ENCODE peak calls at places on chromosome 20, in nine cellular contexts. C, B, U, T, O, F, D, K and S are unnamed samples. For H3K4me1, the result is how much of the 10 kb centered on the place peaks cover.

GRCh38 chr20:20969701-20970100 is 136.5 kb downstream of the LINC00237 start:
- DNase-seq in T (no peak), U (no peak), O (no peak), F (no peak), D (no peak), C (no peak), K (no peak), B (no peak), S (no peak)

GRCh38 chr20:20837574-20838021 is 125.2 kb upstream of the RALGAPA2 start:
- DNase-seq in K (peak), O (peak), D (no peak), U (peak), B (peak), F (peak), C (peak), T (no peak), S (peak)

GRCh38 chr20:53786445-53787267 is 193.0 kb upstream of the ZNF217 start:
- DNase-seq in F (no peak), U (no peak), O (no peak), B (no peak), D (no peak), T (no peak), K (peak), C (no peak), S (no peak)

GRCh38 chr20:12113468-12114371 is 196.0 kb downstream of the BTBD3 start:
- DNase-seq in O (peak), B (no peak), C (no peak), T (no peak), D (no peak), F (peak), K (no peak), U (no peak), S (peak)

GRCh38 chr20:3093861-3094361 is 9.4 kb upstream of the AVP start:
- DNase-seq in K (no peak), D (no peak), U (no peak), T (no peak), F (no peak), O (no peak), C (no peak), B (no peak), S (no peak)

GRCh38 chr20:62774076-62774714 is 22.1 kb upstream of the MRGBP start:
- DNase-seq in K (no peak), D (no peak), O (no peak), U (no peak), F (no peak), T (no peak), B (no peak), C (no peak), S (no peak)

GRCh38 chr20:59729476-59729875 is 125.1 kb downstream of the PHACTR3 start:
- DNase-seq in D (no peak), T (no peak), O (no peak), U (no peak), B (no peak), K (no peak), C (no peak), F (no peak), S (no peak)

GRCh38 chr20:57999465-58000111 is 228.9 kb downstream of the ANKRD60 start:
- DNase-seq in F (no peak), C (no peak), B (no peak), K (no peak), D (no peak), T (peak), U (no peak), O (no peak), S (no peak)

GRCh38 chr20:22791877-22792525 is 207.6 kb upstream of the FOXA2 start:
- DNase-seq in U (no peak), C (no peak), O (no peak), F (no peak), T (no peak), D (no peak), B (no peak), K (peak), S (no peak)

GRCh38 chr20:19071442-19071717 is 141.1 kb upstream of the SLC24A3 start:
- DNase-seq in O (no peak), C (no peak), U (no peak), K (no peak), F (no peak), T (no peak), D (no peak), B (no peak), S (no peak)

GRCh38 chr20:16476032-16476431 is 97.2 kb downstream of the KIF16B start:
- DNase-seq in U (no peak), T (no peak), F (no peak), K (peak), D (no peak), O (no peak), C (no peak), B (peak), S (no peak)

GRCh38 chr20:23684261-23684660 is 4.6 kb downstream of the CST4 start:
- DNase-seq in B (no peak), O (no peak), T (no peak), K (no peak), C (no peak), D (no peak), U (no peak), F (no peak), S (no peak)

GRCh38 chr20:57589728-57590484 is 29.0 kb downstream of the PCK1 start:
- DNase-seq in O (no peak), C (no peak), T (peak), B (no peak), K (no peak), D (no peak), F (no peak), U (no peak), S (no peak)

GRCh38 chr20:15240801-15241200 is 903.4 kb upstream of the FLRT3 start:
- DNase-seq in C (no peak), T (no peak), O (no peak), B (no peak), F (no peak), K (no peak), U (no peak), D (no peak), S (no peak)

GRCh38 chr20:62854121-62854520 is 7.5 kb downstream of the TCFL5 start:
- DNase-seq in F (no peak), D (peak), T (no peak), K (no peak), B (no peak), C (no peak), U (no peak), O (no peak), S (no peak)

GRCh38 chr20:30602424-30602823 is 655.0 kb upstream of the DEFB115 start:
- DNase-seq in T (no peak), K (no peak), B (no peak), D (no peak), O (no peak), C (no peak), F (no peak), U (no peak), S (no peak)

GRCh38 chr20:61913423-61914225 is 152.1 kb downstream of the TAF4 start:
- DNase-seq in F (no peak), K (no peak), T (peak), B (no peak), U (no peak), O (no peak), C (no peak), D (no peak), S (no peak)

GRCh38 chr20:46351357-46352058 is 43.2 kb upstream of the CDH22 start:
- DNase-seq in K (no peak), U (no peak), F (no peak), D (no peak), C (no peak), B (no peak), T (peak), O (no peak), S (no peak)

GRCh38 chr20:57661201-57662027 is 41.2 kb upstream of the ZBP1 start:
- DNase-seq in O (peak), U (peak), K (no peak), F (peak), D (peak), T (peak), B (no peak), C (peak), S (peak)

GRCh38 chr20:62894261-62894660 is 32.0 kb downstream of the DIDO1 start:
- DNase-seq in F (no peak), U (no peak), O (no peak), T (no peak), D (no peak), B (no peak), K (no peak), C (no peak), S (no peak)

GRCh38 chr20:59342017-59342957 is 41.9 kb downstream of the EDN3 start:
- DNase-seq in F (no peak), U (no peak), D (no peak), C (no peak), K (no peak), B (no peak), O (no peak), T (no peak), S (no peak)

GRCh38 chr20:36082516-36082915 is 72.0 kb upstream of the EPB41L1 start:
- DNase-seq in O (no peak), B (no peak), F (no peak), T (no peak), D (no peak), C (no peak), K (peak), U (no peak), S (no peak)

GRCh38 chr20:62067547-62068260 is 2.0 kb upstream of the TAF4 start:
- DNase-seq in K (no peak), B (no peak), T (peak), C (no peak), O (no peak), F (no peak), U (no peak), D (peak), S (no peak)

GRCh38 chr20:38805958-38806854 is 709 bp downstream of the PPP1R16B start:
- DNase-seq in T (peak), C (no peak), B (no peak), D (no peak), U (no peak), F (no peak), K (no peak), O (no peak), S (peak)

GRCh38 chr20:45947110-45947866 is 12.8 kb downstream of the PCIF1 start:
- DNase-seq in F (no peak), B (no peak), C (no peak), O (no peak), U (no peak), D (no peak), K (no peak), T (peak), S (no peak)

GRCh38 chr20:24134284-24134683 is 145.7 kb upstream of the GGTLC1 start:
- DNase-seq in C (no peak), K (no peak), F (peak), T (no peak), B (no peak), O (no peak), U (no peak), D (no peak), S (no peak)

GRCh38 chr20:23125625-23126191 is 39.6 kb upstream of the CD93 start:
- DNase-seq in F (no peak), B (peak), O (no peak), C (no peak), U (no peak), T (peak), K (no peak), D (no peak), S (peak)

GRCh38 chr20:10647471-10647870 is 26.3 kb downstream of the JAG1 start:
- DNase-seq in B (no peak), U (no peak), C (peak), D (no peak), O (no peak), F (no peak), K (no peak), T (no peak), S (no peak)

GRCh38 chr20:57905448-57905847 is 195.6 kb upstream of the PMEPA1 start:
- DNase-seq in C (no peak), F (no peak), K (no peak), T (no peak), D (no peak), U (no peak), B (no peak), O (no peak), S (no peak)

GRCh38 chr20:38098952-38099351 is 65.4 kb downstream of the RPRD1B start:
- DNase-seq in C (no peak), O (no peak), D (no peak), K (no peak), B (no peak), U (no peak), F (no peak), T (no peak), S (no peak)

GRCh38 chr20:53950031-53950430 is 120.4 kb downstream of the BCAS1 start:
- DNase-seq in D (no peak), T (no peak), B (peak), F (no peak), U (no peak), K (no peak), O (no peak), C (no peak), S (no peak)

DNA sequence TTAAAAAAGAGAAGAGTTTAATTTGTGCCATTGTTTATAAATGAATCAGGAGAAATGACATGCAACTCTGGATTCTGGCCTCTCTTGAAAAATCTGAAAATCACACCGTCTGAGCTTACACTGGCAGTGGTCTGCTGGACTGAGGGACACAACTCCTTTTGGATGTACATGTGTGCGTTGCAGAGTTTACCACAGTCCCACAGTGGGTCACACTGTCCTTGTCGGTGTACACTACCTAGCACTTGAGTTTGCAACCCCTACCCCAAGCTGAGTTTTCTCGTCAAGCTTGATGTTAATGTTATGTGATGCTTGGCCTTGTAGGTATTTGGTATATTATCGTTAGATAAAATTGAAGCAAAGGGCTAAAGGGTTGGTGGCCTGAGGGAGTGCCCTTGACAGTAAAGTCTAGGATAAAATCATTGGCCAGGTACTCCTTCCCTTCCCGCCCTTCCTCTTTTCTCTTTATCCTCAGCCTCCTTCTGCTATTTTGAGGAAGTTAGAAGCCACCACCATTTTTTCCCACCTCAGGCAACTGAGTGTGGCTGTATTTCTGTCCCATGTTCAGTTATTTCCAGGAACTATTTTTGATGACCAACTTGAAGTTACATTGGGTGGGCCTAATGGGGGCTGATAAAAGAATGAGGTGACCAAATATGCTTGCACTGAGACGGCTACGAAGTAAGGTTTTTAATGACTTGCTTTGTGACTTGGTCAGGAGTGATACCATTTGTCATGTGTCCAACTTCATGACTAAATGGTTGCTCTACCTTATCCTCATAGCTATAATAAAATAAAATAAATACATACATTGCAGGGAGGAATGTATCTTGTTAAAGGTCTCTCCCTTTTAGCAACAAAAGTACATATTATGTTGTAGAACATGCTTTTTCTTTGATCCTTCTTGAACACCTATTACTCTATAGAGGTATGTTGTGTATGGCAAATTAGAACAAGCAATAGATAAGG is 11.8 kb downstream of the PTPN1 start:
- DNase-seq in C (no peak), U (no peak), D (no peak), K (no peak), B (no peak), F (no peak), O (no peak), T (no peak), S (no peak)
- H3K4me1 ChIP-seq in C (under half), U (under half), D (under half), K (under half), B (under half), F (under half), O (under half), T (half or more), S (under half)

DNA sequence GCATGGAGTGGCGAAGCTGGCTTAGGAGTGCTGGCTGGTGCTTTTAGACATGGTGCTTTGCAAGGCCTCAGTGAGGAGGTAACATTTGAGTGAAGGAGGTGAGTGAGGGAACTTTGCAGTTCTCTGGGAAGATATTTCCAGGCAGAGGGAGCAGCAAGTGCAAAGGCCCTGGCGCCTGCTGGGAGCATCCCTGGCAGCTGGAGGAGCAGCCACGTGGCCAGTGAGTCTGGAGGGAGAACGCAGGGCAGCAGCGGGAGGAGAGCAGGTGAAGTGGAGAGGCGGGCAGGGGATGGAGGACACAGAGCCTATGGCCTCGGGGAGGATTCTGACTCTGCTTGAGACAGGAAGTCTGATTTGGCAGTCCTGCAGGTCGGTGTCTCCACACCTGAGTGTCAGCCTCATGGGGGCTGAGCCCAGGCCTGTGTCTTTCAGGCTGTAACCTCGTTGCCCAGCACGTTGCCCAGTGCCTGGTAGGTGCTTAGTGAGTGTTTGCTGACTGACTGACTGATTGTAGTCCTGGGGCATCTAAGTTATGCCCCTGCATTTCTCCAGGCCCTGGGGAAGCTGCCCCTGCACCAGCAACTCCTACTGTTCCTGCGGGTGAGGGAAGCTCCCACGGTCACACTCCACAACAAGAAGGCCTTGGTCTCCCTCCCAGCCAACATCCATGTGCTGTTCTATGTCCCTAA is 11.0 kb upstream of the BPIFB4 start:
- DNase-seq in O (no peak), T (peak), F (no peak), D (no peak), U (no peak), C (no peak), K (no peak), B (no peak), S (no peak)
- TF ChIP-seq POLR2A in O (no peak), T (no peak), F (no peak), D (no peak), U (no peak), C (no peak), K (no peak), B (no peak), S (no peak)

GRCh38 chr20:50277064-50277415 is 86.4 kb downstream of the CEBPB start:
- DNase-seq in B (no peak), O (no peak), C (no peak), D (no peak), K (no peak), T (peak), U (no peak), F (no peak), S (no peak)
- H3K4me1 ChIP-seq in B (under half), O (under half), C (under half), D (under half), K (half or more), T (half or more), U (under half), F (under half), S (under half)

GRCh38 chr20:51492167-51493092 is 50.1 kb downstream of the NFATC2 start:
- DNase-seq in K (no peak), B (no peak), C (no peak), O (peak), D (no peak), T (peak), U (peak), F (peak), S (peak)
- TF ChIP-seq POLR2A in K (no peak), B (no peak), C (no peak), O (no peak), D (no peak), T (no peak), U (no peak), F (no peak), S (peak)

GRCh38 chr20:48926816-48927215 is 5.3 kb downstream of the ARFGEF2 start:
- DNase-seq in D (no peak), B (no peak), K (no peak), U (no peak), T (no peak), O (no peak), F (no peak), C (no peak), S (no peak)
- H3K4me1 ChIP-seq in D (under half), B (under half), K (under half), U (under half), T (half or more), O (under half), F (half or more), C (under half), S (half or more)

GRCh38 chr20:1327827-1328679 is 886 bp downstream of the SDCBP2 start:
- DNase-seq in K (no peak), D (no peak), O (no peak), F (no peak), T (peak), U (no peak), B (no peak), C (no peak), S (no peak)
- TF ChIP-seq POLR2A in K (no peak), D (no peak), O (no peak), F (no peak), T (no peak), U (no peak), B (no peak), C (no peak), S (no peak)

GRCh38 chr20:5133998-5134397 is 7.2 kb downstream of the CDS2 start:
- DNase-seq in K (no peak), O (no peak), C (no peak), D (no peak), B (no peak), T (no peak), U (no peak), F (no peak), S (no peak)
- H3K4me1 ChIP-seq in K (under half), O (under half), C (under half), D (under half), B (under half), T (half or more), U (under half), F (under half), S (half or more)

GRCh38 chr20:33401042-33401921 is at the start of gene CDK5RAP1:
- DNase-seq in K (peak), U (peak), D (peak), C (peak), B (peak), O (peak), T (peak), F (peak), S (peak)
- TF ChIP-seq POLR2A in K (peak), U (peak), D (no peak), C (peak), B (peak), O (no peak), T (no peak), F (no peak), S (no peak)

DNA sequence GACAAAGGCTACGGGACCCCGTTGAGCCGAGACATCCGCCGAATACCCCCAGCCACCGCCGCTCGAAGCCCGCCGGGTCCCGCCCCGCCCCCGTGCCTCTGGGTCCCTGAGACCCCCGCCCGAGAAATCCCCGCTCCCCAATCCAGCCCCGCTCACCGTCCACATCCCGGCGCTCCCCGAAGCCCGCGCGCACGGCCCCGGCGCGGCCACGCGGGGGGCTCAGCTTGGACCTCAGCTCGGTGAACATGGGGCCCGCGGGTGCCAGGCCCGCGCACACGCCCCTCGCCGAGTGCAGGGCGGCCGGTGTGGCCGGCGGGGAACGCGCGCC is 257 bp downstream of the SAMD10 start:
- DNase-seq in O (no peak), C (no peak), T (no peak), F (no peak), K (no peak), D (no peak), B (no peak), U (peak), S (no peak)
- H3K4me1 ChIP-seq in O (under half), C (under half), T (half or more), F (under half), K (under half), D (under half), B (under half), U (under half), S (under half)